ENCODE peak calls at places on chromosome 1, in five cellular contexts. E is stimulated activated CD4-positive, alpha-beta T cell treated with anti-CD3 and anti-CD28 coated beads, Interleukin-4, amount 100 ng/mL, for 4 hours; L is DMS53; H is NCI-H69; S is sigmoid colon. F is an unnamed sample.

GRCh38 chr1:113747376-113747775 is 11.9 kb downstream of the PHTF1 start:
- DNase-seq in E (no peak), L (no peak), H (no peak), S (no peak), F (no peak)

GRCh38 chr1:54227091-54227602 is 27.2 kb downstream of the MRPL37 start:
- DNase-seq in E (no peak), L (peak), H (peak), S (no peak), F (peak)

GRCh38 chr1:36359383-36359782 is 26.3 kb downstream of the STK40 start:
- DNase-seq in E (no peak), L (no peak), H (no peak), S (no peak), F (peak)

GRCh38 chr1:110626890-110627289 is 20.7 kb upstream of the KCNA2 start:
- DNase-seq in E (no peak), L (no peak), H (no peak), S (no peak), F (no peak)

GRCh38 chr1:226990133-226990716 is 50.1 kb downstream of the COQ8A start:
- DNase-seq in E (peak), L (no peak), H (no peak), S (peak), F (no peak)

GRCh38 chr1:196598902-196599301 is 9.3 kb downstream of the KCNT2 start:
- DNase-seq in E (no peak), L (no peak), H (peak), S (no peak), F (no peak)

GRCh38 chr1:38567401-38567800 is 292.2 kb downstream of the RRAGC start:
- DNase-seq in E (no peak), L (no peak), H (no peak), S (no peak), F (no peak)

GRCh38 chr1:169483500-169483966 is 2.2 kb downstream of the SLC19A2 start:
- DNase-seq in E (no peak), L (peak), H (peak), S (no peak), F (peak)

GRCh38 chr1:19921310-19921709 is 2.1 kb downstream of the PLA2G2E start:
- DNase-seq in E (no peak), L (peak), H (peak), S (no peak), F (no peak)

F was measured in left kidney.